ENCODE peak calls at places on chromosomes 7 and 10, in nine cellular contexts. N is cardiac muscle cell, H is fibroblast of lung, L is ascending aorta, M is Peyer's patch, C is heart left ventricle, S is transverse colon, Q is body of pancreas, B is psoas muscle. I is an unnamed sample. For H3K36me3, the result is how much of the 10 kb centered on the place peaks cover.

GRCh38 chr7:148699024-148699771 is 495 bp downstream of the CUL1 start:
- DNase-seq in H (peak), B (peak), Q (peak), M (peak), L (no peak), C (peak), N (peak), S (peak), I (no peak)

GRCh38 chr7:1120791-1121190 is 32.9 kb downstream of the GPER1 start:
- DNase-seq in L (no peak), Q (no peak), B (peak), M (no peak), H (no peak), C (no peak), N (no peak), S (no peak), I (no peak)

GRCh38 chr7:73606801-73607691 is 17.3 kb downstream of the MLXIPL start:
- DNase-seq in Q (peak), N (peak), M (no peak), L (no peak), S (peak), H (no peak), B (peak), C (peak), I (no peak)

GRCh38 chr7:79361214-79361613 is 92.3 kb downstream of the MAGI2 start:
- DNase-seq in B (no peak), Q (no peak), S (no peak), L (no peak), N (no peak), H (no peak), M (no peak), C (no peak), I (no peak)

GRCh38 chr7:50507898-50508470 is 57.2 kb downstream of the DDC start:
- DNase-seq in H (no peak), L (no peak), B (peak), Q (no peak), C (no peak), M (no peak), S (no peak), N (peak), I (no peak)

GRCh38 chr10:78109210-78109609 is 75.5 kb downstream of the RPS24 start:
- DNase-seq in M (no peak), B (no peak), Q (no peak), L (no peak), C (no peak), H (no peak), S (no peak), N (no peak), I (no peak)

GRCh38 chr10:62866451-62866850 is 50.3 kb upstream of the EGR2 start:
- DNase-seq in C (no peak), S (no peak), B (no peak), M (no peak), Q (no peak), L (no peak), N (no peak), H (peak), I (no peak)

GRCh38 chr7:100190059-100190711 is 12.5 kb downstream of the STAG3 start:
- DNase-seq in N (peak), C (no peak), H (peak), L (no peak), B (no peak), S (no peak), Q (no peak), M (no peak), I (no peak)

GRCh38 chr10:12708921-12709320 is 292.6 kb downstream of the CCDC3 start:
- DNase-seq in B (no peak), S (no peak), L (no peak), C (peak), H (peak), M (no peak), N (no peak), Q (no peak), I (no peak)

GRCh38 chr10:84946984-84947383 is 618.6 kb downstream of the CCSER2 start:
- DNase-seq in C (no peak), M (no peak), H (no peak), B (no peak), N (no peak), L (no peak), S (no peak), Q (no peak), I (no peak)

GRCh38 chr10:108970016-108970415 is 953.3 kb downstream of the XPNPEP1 start:
- DNase-seq in M (no peak), B (no peak), S (no peak), N (peak), H (peak), C (no peak), Q (peak), L (no peak), I (no peak)

GRCh38 chr10:76301950-76302349 is 870.5 kb downstream of the LRMDA start:
- DNase-seq in L (no peak), H (no peak), C (no peak), M (no peak), S (no peak), Q (no peak), N (peak), B (no peak), I (no peak)

GRCh38 chr10:93541402-93542357 is 24.8 kb upstream of the FFAR4 start:
- DNase-seq in H (peak), Q (peak), M (peak), L (no peak), S (peak), N (peak), C (peak), B (peak), I (no peak)

GRCh38 chr7:10924370-10924769 is 49.3 kb upstream of the PHF14 start:
- DNase-seq in M (no peak), S (no peak), L (no peak), N (no peak), Q (no peak), C (no peak), H (no peak), B (no peak), I (no peak)

DNA sequence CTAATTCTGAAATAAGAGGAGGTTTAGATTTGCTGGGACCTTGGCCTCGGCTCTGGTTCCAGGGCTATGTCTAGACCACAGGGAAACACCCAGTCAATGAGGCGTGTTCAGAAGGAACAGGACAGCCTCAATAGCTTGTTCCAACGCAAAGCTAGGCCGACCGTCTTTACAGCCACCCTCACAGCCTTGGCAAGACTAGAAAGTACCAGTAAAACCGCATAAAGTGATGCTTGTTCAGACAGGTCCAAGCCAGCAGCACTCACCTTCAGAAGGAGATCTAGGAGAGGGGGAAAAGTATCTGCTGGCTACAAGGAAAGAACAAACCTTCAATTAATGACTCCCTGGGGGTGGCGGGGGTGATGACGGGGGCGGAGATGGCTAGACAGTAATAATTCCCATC is 50.1 kb upstream of the LMTK2 start:
- DNase-seq in B (no peak), Q (no peak), N (no peak), H (no peak), S (no peak), C (no peak), L (no peak), M (no peak), I (no peak)
- TF ChIP-seq CTCF in B (no peak), Q (no peak), N (no peak), H (no peak), S (no peak), C (no peak), L (no peak), M (no peak), I (no peak)

GRCh38 chr7:115477193-115477651 is 553.3 kb downstream of the TFEC start:
- DNase-seq in C (peak), B (peak), M (peak), L (no peak), H (peak), Q (peak), N (peak), S (peak), I (no peak)
- H3K4me3 ChIP-seq in C (peak), B (peak), M (peak), L (peak), H (peak), Q (no peak), N (peak), S (peak), I (peak)

DNA sequence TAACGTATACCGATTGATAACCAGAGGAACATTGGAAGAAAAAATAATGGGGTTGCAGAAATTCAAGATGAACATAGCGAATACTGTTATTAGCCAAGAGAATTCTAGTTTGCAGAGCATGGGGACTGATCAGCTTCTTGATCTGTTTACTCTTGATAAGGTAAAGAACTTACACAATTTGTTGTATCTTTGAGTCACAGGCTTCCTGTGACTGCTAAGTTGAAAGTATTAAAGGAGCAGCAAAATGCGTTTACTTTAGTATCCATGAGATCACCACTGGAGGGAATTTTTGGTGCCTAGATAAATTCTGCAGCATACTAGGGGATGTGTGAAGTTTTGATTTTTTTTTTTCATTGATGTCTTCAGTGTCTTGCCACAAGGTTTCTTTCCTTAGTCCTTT is 103.6 kb downstream of the BTAF1 start:
- DNase-seq in M (no peak), B (no peak), Q (no peak), C (no peak), S (no peak), N (no peak), L (no peak), H (no peak), I (no peak)
- H3K36me3 ChIP-seq in M (under half), B (half or more), Q (under half), C (under half), S (half or more), N (half or more), L (half or more), H (under half), I (under half)

GRCh38 chr7:106042196-106042611 is 69.9 kb downstream of the SYPL1 start:
- DNase-seq in Q (no peak), S (no peak), L (no peak), C (no peak), N (no peak), M (no peak), B (no peak), H (no peak), I (no peak)

GRCh38 chr7:106038289-106038688 is 73.8 kb downstream of the SYPL1 start:
- DNase-seq in L (no peak), H (no peak), Q (no peak), C (no peak), M (no peak), N (no peak), B (no peak), S (no peak), I (no peak)

GRCh38 chr7:106038916-106039315 is 73.2 kb downstream of the SYPL1 start:
- DNase-seq in S (no peak), N (no peak), M (no peak), L (no peak), Q (no peak), B (no peak), C (no peak), H (no peak), I (no peak)

GRCh38 chr7:106039486-106040060 is 72.5 kb downstream of the SYPL1 start:
- DNase-seq in H (peak), M (no peak), S (peak), Q (no peak), L (no peak), N (peak), C (no peak), B (no peak), I (no peak)

GRCh38 chr7:106041140-106041717 is 70.9 kb downstream of the SYPL1 start:
- DNase-seq in H (peak), C (no peak), L (no peak), M (no peak), Q (peak), B (no peak), N (peak), S (no peak), I (no peak)
- TF ChIP-seq CTCF in H (peak), C (peak), L (peak), M (peak), Q (peak), B (peak), N (peak), S (peak), I (peak)

I was measured in kidney epithelial cell.